ENCODE peak calls at places on chromosomes 4 and X, in eight cellular contexts. Q, Z, U, D, W, X, Y and G are unnamed samples. For H3K27me3 and H3K4me1, the result is how much of the 10 kb centered on the place peaks cover.

GRCh38 chr4:152327606-152328453 is 208.1 kb downstream of the FBXW7 start:
- DNase-seq in Q (no peak), Z (no peak), U (no peak), D (no peak), W (no peak), X (no peak), Y (no peak), G (no peak)

GRCh38 chr4:88752754-88753153 is 55.1 kb upstream of the NAP1L5 start:
- DNase-seq in Q (no peak), Z (no peak), U (no peak), D (no peak), W (peak), X (no peak), Y (no peak), G (peak)

GRCh38 chr4:71209161-71209560 is 129.7 kb upstream of the SLC4A4 start:
- DNase-seq in Q (no peak), Z (no peak), U (no peak), D (no peak), W (no peak), X (no peak), Y (no peak), G (no peak)

GRCh38 chr4:12118651-12119213 is 690.0 kb upstream of the HS3ST1 start:
- DNase-seq in Q (no peak), Z (no peak), U (no peak), D (no peak), W (no peak), X (no peak), Y (no peak), G (no peak)

GRCh38 chrX:22081475-22082092 is 49.5 kb downstream of the PHEX start:
- DNase-seq in Q (peak), Z (peak), U (no peak), D (no peak), W (peak), X (peak), Y (peak), G (peak)

GRCh38 chrX:24396236-24396929 is 35.9 kb downstream of the SUPT20HL1 start:
- DNase-seq in Q (no peak), Z (no peak), U (no peak), D (no peak), W (no peak), X (no peak), Y (no peak), G (no peak)

GRCh38 chr4:176838611-176839411 is 46.1 kb upstream of the VEGFC start:
- DNase-seq in Q (no peak), Z (no peak), U (no peak), D (no peak), W (no peak), X (no peak), Y (no peak), G (no peak)

GRCh38 chr4:160044693-160045092 is 941.8 kb downstream of the RAPGEF2 start:
- DNase-seq in Q (no peak), Z (no peak), U (no peak), D (no peak), W (no peak), X (no peak), Y (no peak), G (no peak)

GRCh38 chr4:2792711-2793577 is at the start of gene SH3BP2:
- DNase-seq in Q (peak), Z (peak), U (peak), D (peak), W (peak), X (peak), Y (no peak), G (peak)

GRCh38 chr4:5033266-5033945 is 14.1 kb upstream of the CYTL1 start:
- DNase-seq in Q (no peak), Z (no peak), U (no peak), D (no peak), W (no peak), X (peak), Y (no peak), G (peak)

GRCh38 chrX:41666251-41666650 is 22.5 kb upstream of the GPR34 start:
- DNase-seq in Q (no peak), Z (no peak), U (no peak), D (no peak), W (no peak), X (no peak), Y (no peak), G (no peak)

GRCh38 chr4:83454626-83455025 is 997 bp downstream of the HELQ start:
- DNase-seq in Q (peak), Z (no peak), U (no peak), D (no peak), W (no peak), X (no peak), Y (no peak), G (no peak)

GRCh38 chrX:56761167-56761566 is 32.1 kb downstream of the NBDY start:
- DNase-seq in Q (no peak), Z (no peak), U (no peak), D (no peak), W (no peak), X (peak), Y (no peak), G (no peak)

GRCh38 chr4:37682701-37683401 is 3.3 kb downstream of the RELL1 start:
- DNase-seq in Q (no peak), Z (no peak), U (peak), D (no peak), W (no peak), X (no peak), Y (no peak), G (no peak)

GRCh38 chr4:113952452-113953029 is 26.9 kb downstream of the ARSJ start:
- DNase-seq in Q (peak), Z (no peak), U (peak), D (no peak), W (peak), X (no peak), Y (no peak), G (no peak)

GRCh38 chrX:11100281-11101035 is 10.7 kb upstream of the HCCS start:
- DNase-seq in Q (peak), Z (no peak), U (no peak), D (no peak), W (no peak), X (no peak), Y (no peak), G (peak)

GRCh38 chr4:151324449-151325319 is 721 bp downstream of the SH3D19 start:
- DNase-seq in Q (peak), Z (no peak), U (no peak), D (no peak), W (peak), X (no peak), Y (no peak), G (peak)

GRCh38 chrX:105375816-105376215 is 155.3 kb upstream of the TEX13A start:
- DNase-seq in Q (no peak), Z (no peak), U (no peak), D (no peak), W (no peak), X (no peak), Y (no peak), G (no peak)

GRCh38 chr4:158282252-158282651 is 72.0 kb downstream of the TMEM144 start:
- DNase-seq in Q (peak), Z (no peak), U (no peak), D (no peak), W (no peak), X (no peak), Y (no peak), G (no peak)

DNA sequence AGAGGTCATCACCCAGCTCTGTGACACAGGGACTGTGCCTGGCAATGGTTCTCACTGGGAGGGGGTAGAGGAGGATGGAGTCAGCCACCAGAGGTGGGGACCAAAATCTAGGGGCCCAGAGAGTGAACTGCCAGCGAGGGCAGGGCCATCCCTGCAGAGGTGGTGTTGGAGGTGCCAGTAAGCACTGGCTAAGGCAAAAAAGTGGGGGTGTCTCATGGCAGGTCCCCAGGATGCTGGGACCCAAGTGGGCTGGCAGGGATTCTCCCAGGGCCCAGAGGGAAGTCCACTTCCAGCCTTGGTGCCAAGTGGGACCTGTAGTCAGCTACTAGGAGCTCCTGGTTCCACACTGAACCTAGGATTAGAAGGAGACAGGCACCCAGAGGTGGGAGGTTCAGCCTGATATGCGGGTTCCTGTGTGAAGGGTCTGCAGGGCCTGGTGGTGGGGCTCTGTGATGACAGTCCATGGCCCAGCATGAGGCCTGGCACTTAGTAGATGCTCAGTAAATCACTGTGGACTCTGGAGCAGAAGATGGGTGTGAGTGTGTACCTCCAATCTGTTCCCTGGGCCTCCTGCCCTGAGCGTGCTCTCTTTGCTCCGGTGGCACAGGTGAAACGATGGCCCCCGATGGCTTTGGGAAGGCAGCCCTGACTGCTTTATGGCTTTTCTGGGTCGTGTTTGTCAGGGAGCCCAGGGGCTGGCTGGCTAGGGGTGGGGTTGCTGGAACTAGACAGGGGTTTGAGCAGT is 81.5 kb downstream of the PSAPL1 start:
- DNase-seq in Q (no peak), Z (no peak), U (no peak), D (no peak), W (no peak), X (no peak), Y (no peak), G (no peak)
- H3K27ac ChIP-seq in Q (no peak), Z (no peak), U (no peak), D (no peak), W (no peak), X (no peak), Y (no peak), G (no peak)

GRCh38 chrX:69396916-69397315 is 107.2 kb upstream of the NALF2 start:
- DNase-seq in Q (peak), Z (no peak), U (no peak), D (no peak), W (no peak), X (no peak), Y (no peak), G (no peak)
- H3K27me3 ChIP-seq in Q (under half), Z (under half), U (under half), D (half or more), W (under half), X (under half), Y (under half), G (under half)

GRCh38 chrX:120751683-120752082 is 121.8 kb upstream of the C1GALT1C1 start:
- DNase-seq in Q (no peak), Z (no peak), U (no peak), D (no peak), W (no peak), X (no peak), Y (no peak), G (no peak)
- H3K4me1 ChIP-seq in Q (under half), Z (under half), U (under half), D (under half), W (under half), X (under half), Y (under half), G (under half)

DNA sequence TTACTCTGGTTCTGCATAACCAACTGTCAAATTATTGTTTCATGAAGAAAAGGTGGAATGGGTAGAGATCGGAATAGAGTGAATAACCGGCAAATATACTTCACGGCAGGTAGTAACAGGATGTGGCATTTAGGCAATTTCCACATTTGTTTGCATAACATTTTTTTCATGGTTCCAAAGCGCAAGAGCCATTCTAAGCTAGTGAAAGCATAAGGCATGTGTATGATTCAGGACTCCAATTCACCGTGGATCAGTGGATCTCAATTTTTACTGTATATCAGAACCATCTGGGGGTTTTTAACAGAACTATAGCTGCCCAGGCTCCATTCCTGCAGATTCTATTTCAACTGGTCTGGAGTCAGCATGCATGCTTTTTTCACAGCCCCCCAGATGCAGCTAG is 30.2 kb downstream of the AFAP1 start:
- DNase-seq in Q (no peak), Z (no peak), U (no peak), D (no peak), W (no peak), X (no peak), Y (no peak), G (no peak)
- H3K27ac ChIP-seq in Q (peak), Z (no peak), U (no peak), D (peak), W (no peak), X (peak), Y (no peak), G (peak)

GRCh38 chr4:7632971-7633370 is 198.2 kb upstream of the PSAPL1 start:
- DNase-seq in Q (no peak), Z (no peak), U (no peak), D (no peak), W (no peak), X (no peak), Y (no peak), G (no peak)

GRCh38 chr4:7634611-7635010 is 199.9 kb upstream of the PSAPL1 start:
- DNase-seq in Q (no peak), Z (no peak), U (no peak), D (no peak), W (no peak), X (no peak), Y (no peak), G (peak)

GRCh38 chr4:7630559-7631287 is 196.0 kb upstream of the PSAPL1 start:
- DNase-seq in Q (no peak), Z (no peak), U (no peak), D (no peak), W (peak), X (no peak), Y (no peak), G (peak)

GRCh38 chr4:7631288-7631633 is 196.5 kb upstream of the PSAPL1 start:
- DNase-seq in Q (no peak), Z (no peak), U (no peak), D (no peak), W (no peak), X (no peak), Y (no peak), G (peak)

DNA sequence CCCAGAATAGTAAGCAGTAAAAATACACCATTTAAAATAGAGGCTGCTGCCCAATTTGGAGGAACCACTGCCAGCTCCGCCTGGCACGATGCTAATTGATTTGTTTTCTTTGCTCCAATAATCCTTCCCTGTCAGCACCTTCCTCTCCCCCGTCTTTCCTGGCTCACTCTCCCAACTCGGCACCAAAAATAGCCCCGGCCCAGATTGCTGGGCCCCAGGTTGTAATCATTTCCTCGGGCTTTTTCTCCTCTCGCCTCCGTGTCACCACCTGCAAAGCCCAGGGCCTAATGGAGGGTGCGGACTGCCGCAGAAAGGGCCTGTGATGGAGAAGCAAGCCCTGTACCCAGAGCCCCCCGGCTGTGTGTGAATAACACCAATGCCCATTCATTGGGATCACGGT is 197.6 kb upstream of the PSAPL1 start:
- DNase-seq in Q (peak), Z (no peak), U (no peak), D (no peak), W (no peak), X (no peak), Y (no peak), G (peak)
- H3K27me3 ChIP-seq in Q (under half), Z (under half), U (under half), D (under half), W (under half), X (under half), Y (under half), G (under half)